ENCODE peak calls at places on chromosomes 11 and 22, in seven cellular contexts. T, L, E, R, B, O and X are unnamed samples.

GRCh38 chr11:5369793-5370192 is 13.8 kb upstream of the OR51M1 start:
- DNase-seq in T (no peak), L (peak; percentile 54), E (no peak), R (no peak), B (no peak), O (peak; percentile 36), X (peak; percentile 26)

GRCh38 chr11:108019870-108020540 is 11.3 kb downstream of the CUL5 start:
- DNase-seq in T (no peak), L (no peak), E (no peak), R (no peak), B (no peak), O (no peak), X (no peak)

GRCh38 chr11:6402561-6402981 is 12.3 kb downstream of the SMPD1 start:
- DNase-seq in T (no peak), L (no peak), E (no peak), R (no peak), B (no peak), O (no peak), X (no peak)

GRCh38 chr11:113085446-113085845 is 124.2 kb downstream of the NCAM1 start:
- DNase-seq in T (no peak), L (no peak), E (no peak), R (no peak), B (no peak), O (no peak), X (no peak)

GRCh38 chr22:49543876-49544275 is 283.8 kb downstream of the BRD1 start:
- DNase-seq in T (no peak), L (no peak), E (no peak), R (no peak), B (no peak), O (no peak), X (no peak)

GRCh38 chr22:27756212-27756660 is 45.3 kb downstream of the MN1 start:
- DNase-seq in T (no peak), L (no peak), E (no peak), R (no peak), B (no peak), O (no peak), X (no peak)

GRCh38 chr22:37043828-37044538 is 7.6 kb upstream of the KCTD17 start:
- DNase-seq in T (no peak), L (no peak), E (no peak), R (peak; percentile 80), B (peak; percentile 57), O (peak; percentile 55), X (peak; percentile 59)

GRCh38 chr11:116525961-116526495 is 246.8 kb downstream of the BUD13 start:
- DNase-seq in T (no peak), L (no peak), E (no peak), R (no peak), B (no peak), O (no peak), X (no peak)

GRCh38 chr11:73286240-73286810 is 14.2 kb downstream of the P2RY6 start:
- DNase-seq in T (no peak), L (no peak), E (no peak), R (no peak), B (no peak), O (no peak), X (no peak)

GRCh38 chr22:30385913-30386312 is 1.3 kb downstream of the RNF215 start:
- DNase-seq in T (no peak), L (no peak), E (no peak), R (no peak), B (no peak), O (no peak), X (no peak)

GRCh38 chr11:117199061-117199915 is at the start of gene TAGLN:
- DNase-seq in T (peak; percentile 97), L (peak; percentile 87), E (peak; percentile 78), R (peak; percentile 69), B (peak; percentile 96), O (peak; percentile 84), X (peak; percentile 48)

GRCh38 chr11:130904380-130904779 is 11.9 kb downstream of the SNX19 start:
- DNase-seq in T (no peak), L (no peak), E (no peak), R (no peak), B (no peak), O (peak; percentile 16), X (no peak)
- TF ChIP-seq CTCF in T (peak; percentile 57), L (peak; percentile 6), E (peak; percentile 26), R (peak; percentile 56), B (peak; percentile 18), O (peak; percentile 53), X (peak; percentile 66)

GRCh38 chr11:115360186-115360824 is 143.9 kb downstream of the CADM1 start:
- DNase-seq in T (no peak), L (no peak), E (no peak), R (no peak), B (no peak), O (no peak), X (no peak)
- TF ChIP-seq CTCF in T (no peak), L (peak; percentile 21), E (no peak), R (no peak), B (no peak), O (no peak), X (peak; percentile 37)

GRCh38 chr11:75532200-75532972 is 6.6 kb upstream of the GDPD5 start:
- DNase-seq in T (peak; percentile 80), L (no peak), E (no peak), R (peak; percentile 76), B (peak; percentile 41), O (peak; percentile 82), X (peak; percentile 79)
- TF ChIP-seq CTCF in T (peak; percentile 92), L (peak; percentile 76), E (peak; percentile 81), R (peak; percentile 99), B (peak; percentile 96), O (peak; percentile 97), X (peak; percentile 95)

DNA sequence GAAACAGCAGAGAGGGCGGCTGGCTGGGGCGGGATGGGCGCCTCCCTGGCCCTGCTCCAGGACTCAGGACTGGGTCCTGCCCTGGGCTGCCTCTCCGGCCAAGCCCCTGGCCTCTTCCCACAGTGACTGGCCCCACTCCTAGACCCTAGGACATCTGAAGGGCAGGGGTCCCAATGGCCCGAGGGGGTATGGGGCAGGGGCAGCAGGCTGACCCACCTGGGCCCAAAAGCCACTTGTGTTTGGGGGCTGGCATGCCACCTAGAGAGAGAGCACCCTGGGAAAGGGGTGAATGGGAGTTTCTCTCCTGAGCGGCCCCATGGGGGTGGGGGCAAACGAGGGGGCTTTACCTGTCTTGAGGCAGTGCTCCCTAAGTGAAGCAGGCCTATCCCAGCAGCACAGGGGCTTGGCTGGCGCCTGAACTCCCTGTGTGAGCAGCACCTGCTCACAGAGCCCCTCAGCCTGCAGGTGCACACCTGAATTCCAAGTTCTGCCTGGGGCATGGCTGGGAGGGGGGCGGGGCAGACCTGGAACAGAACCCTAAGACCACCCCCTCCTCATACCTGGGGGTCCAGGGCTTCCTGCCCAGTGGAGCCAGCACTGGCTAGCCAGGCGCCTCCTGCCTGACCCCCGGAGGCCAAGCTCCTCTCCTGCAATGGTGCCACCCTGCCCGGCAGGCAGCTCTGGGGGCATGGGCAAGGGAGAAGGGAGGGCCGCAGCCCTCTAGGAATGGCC is 16.9 kb downstream of the DUSP8 start:
- DNase-seq in T (no peak), L (no peak), E (no peak), R (no peak), B (no peak), O (no peak), X (no peak)
- TF ChIP-seq CTCF in T (no peak), L (no peak), E (no peak), R (no peak), B (no peak), O (peak; percentile 18), X (no peak)

DNA sequence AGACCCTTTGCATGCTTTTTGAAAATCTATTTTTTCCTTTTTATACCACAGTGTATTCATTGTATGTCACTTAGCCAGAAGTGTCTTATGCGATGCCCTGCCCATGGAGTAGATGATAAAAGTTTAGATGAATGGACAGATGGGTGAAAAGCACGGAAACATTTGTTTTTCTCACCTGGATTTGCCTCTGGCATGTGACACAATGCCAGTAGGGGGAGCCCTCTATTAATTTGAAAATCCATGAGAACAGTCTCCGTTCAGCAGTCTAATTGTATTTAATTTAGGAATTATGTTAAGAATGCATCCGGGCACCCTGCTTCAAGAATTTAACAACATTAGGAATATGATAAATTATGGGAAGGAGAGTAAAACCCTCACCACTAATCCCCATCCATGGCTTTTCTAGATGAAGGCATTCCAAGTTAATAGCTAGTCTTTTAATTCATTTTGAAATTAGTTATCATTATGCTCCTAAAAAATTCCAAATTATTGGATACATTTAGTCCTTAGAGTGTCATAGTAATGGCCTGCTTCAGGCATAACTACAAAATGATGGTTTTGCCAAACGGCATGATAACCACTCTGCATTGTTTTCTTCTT is 55.3 kb upstream of the ALKBH3 start:
- DNase-seq in T (no peak), L (no peak), E (no peak), R (peak; percentile 30), B (no peak), O (peak; percentile 55), X (peak; percentile 36)
- TF ChIP-seq CTCF in T (peak; percentile 67), L (peak; percentile 66), E (peak; percentile 72), R (peak; percentile 82), B (peak; percentile 37), O (peak; percentile 80), X (peak; percentile 80)

GRCh38 chr22:35399678-35400334 is at the start of gene MCM5:
- DNase-seq in T (peak; percentile 98), L (peak; percentile 72), E (peak; percentile 83), R (peak; percentile 96), B (peak; percentile 97), O (peak; percentile 98), X (peak; percentile 96)
- TF ChIP-seq CTCF in T (no peak), L (no peak), E (no peak), R (no peak), B (no peak), O (no peak), X (no peak)

GRCh38 chr11:103610435-103610834 is 426.0 kb upstream of the DDI1 start:
- DNase-seq in T (no peak), L (no peak), E (no peak), R (no peak), B (no peak), O (no peak), X (no peak)

GRCh38 chr11:103608566-103608965 is 427.9 kb upstream of the DDI1 start:
- DNase-seq in T (no peak), L (no peak), E (no peak), R (no peak), B (no peak), O (no peak), X (no peak)

GRCh38 chr11:103604310-103604709 is 432.1 kb upstream of the DDI1 start:
- DNase-seq in T (no peak), L (no peak), E (no peak), R (no peak), B (no peak), O (no peak), X (no peak)

DNA sequence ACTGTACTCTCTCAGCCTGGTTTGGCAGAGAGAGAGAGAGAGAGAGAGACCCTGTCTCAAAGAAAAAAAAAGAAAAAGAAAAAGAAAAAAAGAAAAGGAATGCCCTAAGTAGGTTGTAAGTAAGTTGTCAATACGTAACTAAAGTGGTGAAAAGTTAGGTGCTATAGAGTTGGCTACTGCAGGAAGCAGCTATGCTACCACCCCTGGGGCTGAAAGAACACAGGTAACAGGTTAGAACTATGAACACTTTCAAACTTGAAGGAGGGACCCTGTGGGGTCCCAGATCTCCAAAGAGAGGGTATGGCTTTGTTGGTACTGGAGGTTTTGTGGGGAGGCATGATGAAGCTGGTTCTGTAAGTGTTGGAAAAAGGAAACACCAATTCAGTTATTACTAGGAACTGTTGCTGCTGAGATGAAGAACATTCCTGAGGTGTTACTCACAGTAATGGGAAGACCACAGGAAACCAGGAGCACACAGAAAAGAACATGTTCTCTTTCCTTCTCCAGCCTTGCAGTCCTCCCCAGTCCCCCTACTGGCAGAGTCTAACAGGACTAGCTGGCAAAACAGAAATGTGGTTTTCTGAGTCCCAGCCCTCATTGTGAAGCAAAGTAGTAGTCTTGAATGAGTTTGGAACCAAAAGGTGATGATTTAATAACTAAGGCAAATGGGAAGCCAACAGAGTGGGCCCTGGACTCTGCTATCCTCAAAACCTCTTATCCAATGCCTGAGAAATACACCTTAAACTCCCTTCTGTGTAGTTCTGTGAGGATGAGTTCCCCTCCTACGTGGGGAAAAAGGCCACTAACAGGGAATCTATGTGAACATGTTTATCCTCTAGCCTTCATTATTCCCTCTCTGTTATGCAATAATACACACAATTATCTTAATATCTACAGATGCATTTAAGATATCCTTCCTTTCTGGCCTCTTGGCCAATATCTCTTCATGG is 427.0 kb upstream of the DDI1 start:
- DNase-seq in T (no peak), L (peak; percentile 81), E (peak; percentile 85), R (peak; percentile 50), B (no peak), O (no peak), X (peak; percentile 18)
- TF ChIP-seq CTCF in T (peak; percentile 36), L (peak; percentile 82), E (peak; percentile 84), R (peak; percentile 62), B (no peak), O (peak; percentile 42), X (peak; percentile 32)